ENCODE peak calls at places on chromosomes 7 and 10, in eight cellular contexts. One of them, this sample, is unnamed.

GRCh38 chr7:43764039-43764789 is 5.7 kb downstream of the BLVRA start:
- DNase-seq in astrocyte: no peak
- DNase-seq in SK-N-SH: no peak
- DNase-seq in PC-3: peak; percentile 57
- DNase-seq in kidney: no peak
- DNase-seq in fibroblast of lung: peak; percentile 53
- DNase-seq in mesenchymal stem cell: no peak
- DNase-seq in IMR-90: no peak
- DNase-seq in this sample: no peak

GRCh38 chr7:142438235-142438922 is 180.5 kb upstream of the PRSS58 start:
- DNase-seq in kidney: no peak
- DNase-seq in astrocyte: peak; percentile 14
- DNase-seq in PC-3: peak; percentile 71
- DNase-seq in fibroblast of lung: peak; percentile 40
- DNase-seq in SK-N-SH: peak; percentile 61
- DNase-seq in mesenchymal stem cell: peak; percentile 40
- DNase-seq in IMR-90: peak; percentile 64
- DNase-seq in this sample: peak; percentile 70

GRCh38 chr10:99711129-99711719 is 20.7 kb downstream of the COX15 start:
- DNase-seq in PC-3: peak; percentile 66
- DNase-seq in IMR-90: peak; percentile 80
- DNase-seq in mesenchymal stem cell: peak; percentile 65
- DNase-seq in SK-N-SH: peak; percentile 39
- DNase-seq in astrocyte: peak; percentile 34
- DNase-seq in fibroblast of lung: peak; percentile 57
- DNase-seq in kidney: no peak
- DNase-seq in this sample: peak; percentile 87

GRCh38 chr10:117047947-117048346 is 43.0 kb upstream of the SHTN1 start:
- DNase-seq in SK-N-SH: no peak
- DNase-seq in kidney: no peak
- DNase-seq in astrocyte: no peak
- DNase-seq in PC-3: no peak
- DNase-seq in fibroblast of lung: no peak
- DNase-seq in mesenchymal stem cell: no peak
- DNase-seq in IMR-90: no peak
- DNase-seq in this sample: no peak

GRCh38 chr7:50369408-50370026 is 65.0 kb downstream of the IKZF1 start:
- DNase-seq in IMR-90: no peak
- DNase-seq in mesenchymal stem cell: peak; percentile 15
- DNase-seq in PC-3: peak; percentile 50
- DNase-seq in fibroblast of lung: no peak
- DNase-seq in SK-N-SH: peak; percentile 57
- DNase-seq in astrocyte: no peak
- DNase-seq in kidney: no peak
- DNase-seq in this sample: peak; percentile 5

GRCh38 chr7:36044096-36044892 is 108.8 kb upstream of the EEPD1 start:
- DNase-seq in PC-3: peak; percentile 13
- DNase-seq in mesenchymal stem cell: no peak
- DNase-seq in kidney: no peak
- DNase-seq in SK-N-SH: no peak
- DNase-seq in astrocyte: no peak
- DNase-seq in fibroblast of lung: peak; percentile 30
- DNase-seq in IMR-90: no peak
- DNase-seq in this sample: no peak

GRCh38 chr10:11424456-11425287 is 186.8 kb downstream of the USP6NL start:
- DNase-seq in kidney: peak; percentile 81
- DNase-seq in astrocyte: peak; percentile 22
- DNase-seq in mesenchymal stem cell: peak; percentile 51
- DNase-seq in PC-3: peak; percentile 51
- DNase-seq in SK-N-SH: peak; percentile 76
- DNase-seq in IMR-90: peak; percentile 36
- DNase-seq in fibroblast of lung: peak; percentile 30
- DNase-seq in this sample: peak; percentile 66

GRCh38 chr10:26640391-26640790 is 57.1 kb upstream of the PDSS1 start:
- DNase-seq in astrocyte: no peak
- DNase-seq in fibroblast of lung: no peak
- DNase-seq in mesenchymal stem cell: no peak
- DNase-seq in PC-3: no peak
- DNase-seq in SK-N-SH: no peak
- DNase-seq in IMR-90: no peak
- DNase-seq in kidney: peak; percentile 68
- DNase-seq in this sample: no peak

GRCh38 chr10:19749185-19749729 is 67.0 kb upstream of the PLXDC2 start:
- DNase-seq in PC-3: peak; percentile 3
- DNase-seq in fibroblast of lung: peak; percentile 89
- DNase-seq in SK-N-SH: no peak
- DNase-seq in astrocyte: peak; percentile 90
- DNase-seq in mesenchymal stem cell: peak; percentile 84
- DNase-seq in IMR-90: peak; percentile 56
- DNase-seq in kidney: no peak
- DNase-seq in this sample: peak; percentile 80

GRCh38 chr7:1040790-1041189 is 3.6 kb upstream of the GPR146 start:
- DNase-seq in IMR-90: peak; percentile 76
- DNase-seq in PC-3: no peak
- DNase-seq in kidney: peak; percentile 87
- DNase-seq in SK-N-SH: peak; percentile 91
- DNase-seq in mesenchymal stem cell: peak; percentile 95
- DNase-seq in astrocyte: no peak
- DNase-seq in fibroblast of lung: peak; percentile 32
- DNase-seq in this sample: peak; percentile 81

GRCh38 chr10:116787018-116787674 is 44.8 kb upstream of the HSPA12A start:
- DNase-seq in SK-N-SH: no peak
- DNase-seq in astrocyte: no peak
- DNase-seq in kidney: no peak
- DNase-seq in PC-3: no peak
- DNase-seq in IMR-90: no peak
- DNase-seq in fibroblast of lung: no peak
- DNase-seq in mesenchymal stem cell: no peak
- DNase-seq in this sample: no peak

GRCh38 chr10:100970914-100971811 is 1.9 kb downstream of the SEMA4G start:
- DNase-seq in astrocyte: no peak
- DNase-seq in kidney: peak; percentile 50
- DNase-seq in IMR-90: no peak
- DNase-seq in fibroblast of lung: no peak
- DNase-seq in SK-N-SH: no peak
- DNase-seq in mesenchymal stem cell: no peak
- DNase-seq in PC-3: no peak
- DNase-seq in this sample: no peak

GRCh38 chr10:1939016-1939415 is 201.7 kb upstream of the ADARB2 start:
- DNase-seq in kidney: no peak
- DNase-seq in SK-N-SH: no peak
- DNase-seq in IMR-90: no peak
- DNase-seq in fibroblast of lung: no peak
- DNase-seq in mesenchymal stem cell: no peak
- DNase-seq in astrocyte: no peak
- DNase-seq in PC-3: no peak
- DNase-seq in this sample: no peak

GRCh38 chr7:87600130-87601124 is at the start of gene ABCB1:
- DNase-seq in SK-N-SH: peak; percentile 91
- DNase-seq in IMR-90: peak; percentile 35
- DNase-seq in kidney: peak; percentile 79
- DNase-seq in fibroblast of lung: peak; percentile 79
- DNase-seq in mesenchymal stem cell: peak; percentile 56
- DNase-seq in PC-3: no peak
- DNase-seq in astrocyte: peak; percentile 66
- DNase-seq in this sample: peak; percentile 79

GRCh38 chr10:93462881-93463280 is 19.3 kb downstream of the MYOF start:
- DNase-seq in astrocyte: peak; percentile 70
- DNase-seq in fibroblast of lung: peak; percentile 76
- DNase-seq in IMR-90: peak; percentile 54
- DNase-seq in PC-3: peak; percentile 92
- DNase-seq in kidney: no peak
- DNase-seq in SK-N-SH: no peak
- DNase-seq in mesenchymal stem cell: peak; percentile 74
- DNase-seq in this sample: peak; percentile 69

GRCh38 chr10:29702288-29703164 is 67.8 kb upstream of the SVIL start:
- DNase-seq in PC-3: no peak
- DNase-seq in kidney: no peak
- DNase-seq in astrocyte: peak; percentile 36
- DNase-seq in SK-N-SH: no peak
- DNase-seq in IMR-90: peak; percentile 23
- DNase-seq in mesenchymal stem cell: no peak
- DNase-seq in fibroblast of lung: peak; percentile 53
- DNase-seq in this sample: peak; percentile 19

GRCh38 chr7:114819629-114820362 is 102.1 kb upstream of the MDFIC start:
- DNase-seq in PC-3: peak; percentile 99
- DNase-seq in fibroblast of lung: peak; percentile 97
- DNase-seq in IMR-90: peak; percentile 98
- DNase-seq in mesenchymal stem cell: peak; percentile 97
- DNase-seq in SK-N-SH: no peak
- DNase-seq in astrocyte: peak; percentile 96
- DNase-seq in kidney: no peak
- DNase-seq in this sample: peak; percentile 96

GRCh38 chr7:158779061-158779992 is 50.0 kb downstream of the ESYT2 start:
- DNase-seq in IMR-90: peak; percentile 25
- DNase-seq in mesenchymal stem cell: no peak
- DNase-seq in astrocyte: no peak
- DNase-seq in fibroblast of lung: no peak
- DNase-seq in kidney: no peak
- DNase-seq in SK-N-SH: no peak
- DNase-seq in PC-3: no peak
- DNase-seq in this sample: no peak

GRCh38 chr7:4715385-4715770 is 33.3 kb downstream of the FOXK1 start:
- DNase-seq in kidney: no peak
- DNase-seq in fibroblast of lung: peak; percentile 92
- DNase-seq in mesenchymal stem cell: peak; percentile 69
- DNase-seq in PC-3: no peak
- DNase-seq in SK-N-SH: no peak
- DNase-seq in IMR-90: peak; percentile 88
- DNase-seq in astrocyte: peak; percentile 90
- DNase-seq in this sample: peak; percentile 93

GRCh38 chr7:55533729-55534080 is 38.6 kb downstream of the VOPP1 start:
- DNase-seq in astrocyte: no peak
- DNase-seq in mesenchymal stem cell: no peak
- DNase-seq in kidney: no peak
- DNase-seq in fibroblast of lung: no peak
- DNase-seq in IMR-90: no peak
- DNase-seq in SK-N-SH: no peak
- DNase-seq in PC-3: no peak
- DNase-seq in this sample: no peak

GRCh38 chr7:55534262-55534915 is 37.9 kb downstream of the VOPP1 start:
- DNase-seq in kidney: peak; percentile 76
- DNase-seq in PC-3: peak; percentile 76
- DNase-seq in SK-N-SH: no peak
- DNase-seq in mesenchymal stem cell: peak; percentile 78
- DNase-seq in fibroblast of lung: peak; percentile 77
- DNase-seq in IMR-90: peak; percentile 81
- DNase-seq in astrocyte: peak; percentile 70
- DNase-seq in this sample: peak; percentile 84

GRCh38 chr7:55533050-55533728 is 39.1 kb downstream of the VOPP1 start:
- DNase-seq in fibroblast of lung: peak; percentile 78
- DNase-seq in mesenchymal stem cell: peak; percentile 82
- DNase-seq in kidney: no peak
- DNase-seq in IMR-90: peak; percentile 86
- DNase-seq in SK-N-SH: no peak
- DNase-seq in PC-3: peak; percentile 49
- DNase-seq in astrocyte: peak; percentile 71
- DNase-seq in this sample: peak; percentile 67

GRCh38 chr7:55534916-55535636 is 37.2 kb downstream of the VOPP1 start:
- DNase-seq in PC-3: no peak
- DNase-seq in SK-N-SH: no peak
- DNase-seq in mesenchymal stem cell: no peak
- DNase-seq in IMR-90: no peak
- DNase-seq in fibroblast of lung: no peak
- DNase-seq in astrocyte: no peak
- DNase-seq in kidney: no peak
- DNase-seq in this sample: no peak

DNA sequence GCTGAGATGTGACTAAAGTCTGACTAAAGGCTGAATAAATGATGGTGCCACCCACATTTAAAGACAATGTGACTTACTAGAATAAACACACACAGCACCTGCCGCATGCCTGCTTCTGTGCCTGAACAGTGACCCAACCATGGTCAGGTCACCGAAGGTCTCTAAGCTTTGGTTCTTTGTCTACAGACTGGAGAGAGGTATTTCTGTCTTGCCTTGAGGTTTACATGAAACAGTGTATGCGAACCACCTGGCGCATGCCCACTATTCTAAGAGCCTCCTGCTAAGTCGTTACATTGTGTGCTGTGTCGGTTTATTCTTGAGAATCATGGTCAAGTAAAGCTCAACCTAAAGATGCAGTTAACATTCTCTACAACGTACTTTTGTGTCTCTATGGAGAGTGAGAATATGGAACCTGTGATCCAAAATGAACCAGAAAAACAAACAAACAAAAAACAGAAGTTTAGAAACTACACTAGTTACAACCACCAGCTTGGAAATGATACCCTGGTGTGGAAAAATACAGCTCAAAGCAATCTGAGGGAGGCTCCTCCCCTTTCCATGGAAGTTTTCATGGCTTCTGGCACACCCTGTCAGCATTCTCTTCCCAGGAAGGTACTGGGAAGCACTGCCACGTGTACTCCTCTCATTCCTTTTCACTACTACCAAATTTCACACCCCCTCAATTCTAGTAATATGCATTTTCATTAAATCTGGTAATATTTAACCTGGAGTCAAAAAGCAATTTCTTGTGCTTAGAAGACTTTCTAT is 40.0 kb downstream of the VOPP1 start:
- DNase-seq in PC-3: peak; percentile 35
- DNase-seq in mesenchymal stem cell: peak; percentile 25
- DNase-seq in SK-N-SH: no peak
- DNase-seq in fibroblast of lung: no peak
- DNase-seq in IMR-90: no peak
- DNase-seq in kidney: no peak
- DNase-seq in astrocyte: no peak
- DNase-seq in this sample: no peak
- H3K4me3 ChIP-seq in PC-3: no peak overlapping the region
- H3K4me3 ChIP-seq in mesenchymal stem cell: no peak overlapping the region
- H3K4me3 ChIP-seq in SK-N-SH: no peak overlapping the region
- H3K4me3 ChIP-seq in fibroblast of lung: no peak overlapping the region
- H3K4me3 ChIP-seq in IMR-90: no peak overlapping the region
- H3K4me3 ChIP-seq in kidney: no peak overlapping the region
- H3K4me3 ChIP-seq in astrocyte: no peak overlapping the region
- H3K4me3 ChIP-seq in this sample: no peak overlapping the region

GRCh38 chr10:128152741-128153583 is 26.7 kb upstream of the MKI67 start:
- DNase-seq in fibroblast of lung: no peak
- DNase-seq in IMR-90: no peak
- DNase-seq in astrocyte: no peak
- DNase-seq in PC-3: no peak
- DNase-seq in SK-N-SH: peak; percentile 79
- DNase-seq in kidney: no peak
- DNase-seq in mesenchymal stem cell: no peak
- DNase-seq in this sample: no peak
- H3K27ac ChIP-seq in fibroblast of lung: no peak overlapping the region
- H3K27ac ChIP-seq in IMR-90: no peak overlapping the region
- H3K27ac ChIP-seq in astrocyte: no peak overlapping the region
- H3K27ac ChIP-seq in PC-3: no peak overlapping the region
- H3K27ac ChIP-seq in SK-N-SH: peak overlapping the region; percentile 56
- H3K27ac ChIP-seq in kidney: no peak overlapping the region
- H3K27ac ChIP-seq in mesenchymal stem cell: no peak overlapping the region
- H3K27ac ChIP-seq in this sample: no peak overlapping the region

GRCh38 chr10:130388746-130389145 is 252.6 kb downstream of the GLRX3 start:
- DNase-seq in astrocyte: no peak
- DNase-seq in IMR-90: no peak
- DNase-seq in fibroblast of lung: no peak
- DNase-seq in SK-N-SH: no peak
- DNase-seq in mesenchymal stem cell: no peak
- DNase-seq in PC-3: no peak
- DNase-seq in kidney: no peak
- DNase-seq in this sample: no peak
- H3K9ac ChIP-seq in astrocyte: no peak overlapping the region
- H3K9ac ChIP-seq in IMR-90: no peak overlapping the region
- H3K9ac ChIP-seq in fibroblast of lung: no peak overlapping the region
- H3K9ac ChIP-seq in SK-N-SH: no peak overlapping the region
- H3K9ac ChIP-seq in mesenchymal stem cell: no peak overlapping the region
- H3K9ac ChIP-seq in PC-3: no peak overlapping the region
- H3K9ac ChIP-seq in kidney: no peak overlapping the region
- H3K9ac ChIP-seq in this sample: no peak overlapping the region

GRCh38 chr7:127655720-127656119 is 3.7 kb downstream of the SND1 start:
- DNase-seq in kidney: no peak
- DNase-seq in fibroblast of lung: no peak
- DNase-seq in mesenchymal stem cell: peak; percentile 35
- DNase-seq in astrocyte: no peak
- DNase-seq in SK-N-SH: no peak
- DNase-seq in PC-3: no peak
- DNase-seq in IMR-90: no peak
- DNase-seq in this sample: no peak
- H3K4me3 ChIP-seq in kidney: no peak overlapping the region
- H3K4me3 ChIP-seq in fibroblast of lung: no peak overlapping the region
- H3K4me3 ChIP-seq in mesenchymal stem cell: no peak overlapping the region
- H3K4me3 ChIP-seq in astrocyte: no peak overlapping the region
- H3K4me3 ChIP-seq in SK-N-SH: no peak overlapping the region
- H3K4me3 ChIP-seq in PC-3: no peak overlapping the region
- H3K4me3 ChIP-seq in IMR-90: no peak overlapping the region
- H3K4me3 ChIP-seq in this sample: no peak overlapping the region